ENCODE peak calls at places on chromosomes 4 and X, in nine cellular contexts. D is hepatic stellate cell, G is aorta, C is upper lobe of right lung, Y is AG04450, H is choroid plexus epithelial cell, L is bronchial epithelial cell, K is immature natural killer cell, B is amniotic stem cell. E is an unnamed sample.

GRCh38 chrX:24860140-24860539 is 155.6 kb downstream of the ARX start:
- DNase-seq in D (no peak), G (no peak), C (no peak), Y (no peak), H (peak; percentile 28), L (no peak), K (no peak), B (no peak), E (no peak)

GRCh38 chr4:42654606-42655005 is 2.3 kb downstream of the ATP8A1 start:
- DNase-seq in D (peak; percentile 24), G (no peak), C (no peak), Y (peak; percentile 4), H (peak; percentile 35), L (peak; percentile 72), K (no peak), B (no peak), E (peak; percentile 13)

GRCh38 chr4:37754410-37755185 is 68.4 kb upstream of the RELL1 start:
- DNase-seq in D (no peak), G (no peak), C (no peak), Y (no peak), H (no peak), L (no peak), K (no peak), B (no peak), E (no peak)

GRCh38 chr4:110629214-110629754 is 6.4 kb upstream of the PITX2 start:
- DNase-seq in D (no peak), G (peak; percentile 53), C (no peak), Y (no peak), H (no peak), L (no peak), K (no peak), B (no peak), E (no peak)

GRCh38 chrX:51569561-51569960 is 49.2 kb downstream of the CENPVL3 start:
- DNase-seq in D (no peak), G (no peak), C (no peak), Y (no peak), H (peak; percentile 2), L (peak; percentile 63), K (no peak), B (no peak), E (no peak)

GRCh38 chrX:103362504-103362903 is 6.2 kb downstream of the TCEAL9 start:
- DNase-seq in D (peak; percentile 35), G (no peak), C (no peak), Y (no peak), H (peak; percentile 76), L (peak; percentile 54), K (no peak), B (no peak), E (no peak)

GRCh38 chrX:77640702-77641101 is 145.3 kb downstream of the ATRX start:
- DNase-seq in D (no peak), G (no peak), C (no peak), Y (no peak), H (no peak), L (no peak), K (no peak), B (no peak), E (no peak)

GRCh38 chr4:108763226-108763593 is 357 bp upstream of the ETNPPL start:
- DNase-seq in D (peak; percentile 10), G (no peak), C (no peak), Y (no peak), H (no peak), L (no peak), K (no peak), B (no peak), E (no peak)

GRCh38 chrX:74421181-74422028 is at the start of gene SLC16A2:
- DNase-seq in D (peak; percentile 76), G (peak; percentile 83), C (peak; percentile 68), Y (peak; percentile 49), H (peak; percentile 71), L (peak; percentile 50), K (peak; percentile 14), B (peak; percentile 48), E (peak; percentile 58)

GRCh38 chr4:80732010-80732409 is 298.5 kb upstream of the BMP3 start:
- DNase-seq in D (no peak), G (no peak), C (no peak), Y (no peak), H (peak; percentile 9), L (peak; percentile 37), K (no peak), B (no peak), E (no peak)

GRCh38 chr4:158146736-158147135 is 26.1 kb downstream of the GASK1B start:
- DNase-seq in D (no peak), G (no peak), C (no peak), Y (no peak), H (no peak), L (no peak), K (no peak), B (no peak), E (no peak)

GRCh38 chrX:109533005-109533404 is 3.6 kb upstream of the NXT2 start:
- DNase-seq in D (no peak), G (no peak), C (no peak), Y (no peak), H (no peak), L (no peak), K (peak; percentile 34), B (no peak), E (no peak)